ENCODE peak calls at places on chromosome 7, in seven cellular contexts. One of them, this sample, is unnamed.

GRCh38 chr7:112898432-112899290 is 108.5 kb upstream of the TMEM168 start:
- DNase-seq in mammary epithelial cell: peak; percentile 62
- DNase-seq in SK-N-SH: peak; percentile 70
- DNase-seq in DND-41: peak; percentile 53
- DNase-seq in PC-9: peak; percentile 45
- DNase-seq in PC-3: peak; percentile 78
- DNase-seq in GM23338: peak; percentile 89
- DNase-seq in this sample: peak; percentile 59

GRCh38 chr7:23654508-23654907 is 25.5 kb upstream of the FAM221A start:
- DNase-seq in GM23338: peak; percentile 81
- DNase-seq in PC-3: peak; percentile 9
- DNase-seq in SK-N-SH: peak; percentile 26
- DNase-seq in PC-9: no peak
- DNase-seq in mammary epithelial cell: no peak
- DNase-seq in DND-41: peak; percentile 12
- DNase-seq in this sample: peak; percentile 23

GRCh38 chr7:39633563-39634550 is 10.5 kb downstream of the RALA start:
- DNase-seq in GM23338: no peak
- DNase-seq in PC-9: peak; percentile 18
- DNase-seq in SK-N-SH: no peak
- DNase-seq in mammary epithelial cell: no peak
- DNase-seq in DND-41: peak; percentile 32
- DNase-seq in PC-3: no peak
- DNase-seq in this sample: no peak

GRCh38 chr7:123054357-123055133 is 59.0 kb upstream of the TAS2R16 start:
- DNase-seq in GM23338: peak; percentile 69
- DNase-seq in PC-3: peak; percentile 19
- DNase-seq in DND-41: no peak
- DNase-seq in mammary epithelial cell: peak; percentile 27
- DNase-seq in PC-9: no peak
- DNase-seq in SK-N-SH: no peak
- DNase-seq in this sample: no peak

GRCh38 chr7:55887786-55888185 is 530 bp downstream of the ZNF713 start:
- DNase-seq in PC-3: no peak
- DNase-seq in DND-41: peak; percentile 20
- DNase-seq in SK-N-SH: peak; percentile 71
- DNase-seq in PC-9: no peak
- DNase-seq in GM23338: no peak
- DNase-seq in mammary epithelial cell: no peak
- DNase-seq in this sample: peak; percentile 14

GRCh38 chr7:738723-739454 is 11.8 kb upstream of the PRKAR1B start:
- DNase-seq in mammary epithelial cell: no peak
- DNase-seq in GM23338: no peak
- DNase-seq in DND-41: no peak
- DNase-seq in PC-3: no peak
- DNase-seq in SK-N-SH: no peak
- DNase-seq in PC-9: no peak
- DNase-seq in this sample: no peak

GRCh38 chr7:123747620-123748141 is 1.1 kb downstream of the WASL start:
- DNase-seq in DND-41: peak; percentile 83
- DNase-seq in GM23338: peak; percentile 83
- DNase-seq in PC-9: peak; percentile 70
- DNase-seq in PC-3: peak; percentile 79
- DNase-seq in SK-N-SH: peak; percentile 75
- DNase-seq in mammary epithelial cell: peak; percentile 83
- DNase-seq in this sample: peak; percentile 30

GRCh38 chr7:148882668-148883232 is 1.3 kb downstream of the EZH2 start:
- DNase-seq in PC-3: peak; percentile 7
- DNase-seq in DND-41: no peak
- DNase-seq in mammary epithelial cell: peak; percentile 29
- DNase-seq in GM23338: no peak
- DNase-seq in PC-9: no peak
- DNase-seq in SK-N-SH: no peak
- DNase-seq in this sample: no peak

GRCh38 chr7:87810130-87810529 is 66.0 kb downstream of the SLC25A40 start:
- DNase-seq in PC-9: no peak
- DNase-seq in GM23338: peak; percentile 73
- DNase-seq in mammary epithelial cell: no peak
- DNase-seq in DND-41: no peak
- DNase-seq in SK-N-SH: no peak
- DNase-seq in PC-3: no peak
- DNase-seq in this sample: no peak

GRCh38 chr7:6167004-6167551 is 105.3 kb downstream of the CYTH3 start:
- DNase-seq in SK-N-SH: peak; percentile 85
- DNase-seq in PC-3: no peak
- DNase-seq in mammary epithelial cell: no peak
- DNase-seq in DND-41: no peak
- DNase-seq in GM23338: no peak
- DNase-seq in PC-9: no peak
- DNase-seq in this sample: no peak

GRCh38 chr7:118843456-118843855 is 619.0 kb downstream of the ANKRD7 start:
- DNase-seq in DND-41: no peak
- DNase-seq in PC-9: no peak
- DNase-seq in GM23338: no peak
- DNase-seq in mammary epithelial cell: no peak
- DNase-seq in PC-3: no peak
- DNase-seq in SK-N-SH: no peak
- DNase-seq in this sample: no peak

GRCh38 chr7:85156661-85157213 is 30.1 kb downstream of the SEMA3D start:
- DNase-seq in PC-9: no peak
- DNase-seq in GM23338: no peak
- DNase-seq in DND-41: no peak
- DNase-seq in SK-N-SH: no peak
- DNase-seq in mammary epithelial cell: no peak
- DNase-seq in PC-3: no peak
- DNase-seq in this sample: no peak

GRCh38 chr7:105011771-105012502 is 2.1 kb upstream of the KMT2E start:
- DNase-seq in GM23338: peak; percentile 15
- DNase-seq in DND-41: peak; percentile 37
- DNase-seq in SK-N-SH: no peak
- DNase-seq in PC-3: no peak
- DNase-seq in mammary epithelial cell: no peak
- DNase-seq in PC-9: no peak
- DNase-seq in this sample: peak; percentile 25

GRCh38 chr7:157460721-157461120 is 123.9 kb downstream of the DNAJB6 start:
- DNase-seq in GM23338: no peak
- DNase-seq in SK-N-SH: no peak
- DNase-seq in PC-9: no peak
- DNase-seq in DND-41: no peak
- DNase-seq in PC-3: no peak
- DNase-seq in mammary epithelial cell: no peak
- DNase-seq in this sample: no peak

DNA sequence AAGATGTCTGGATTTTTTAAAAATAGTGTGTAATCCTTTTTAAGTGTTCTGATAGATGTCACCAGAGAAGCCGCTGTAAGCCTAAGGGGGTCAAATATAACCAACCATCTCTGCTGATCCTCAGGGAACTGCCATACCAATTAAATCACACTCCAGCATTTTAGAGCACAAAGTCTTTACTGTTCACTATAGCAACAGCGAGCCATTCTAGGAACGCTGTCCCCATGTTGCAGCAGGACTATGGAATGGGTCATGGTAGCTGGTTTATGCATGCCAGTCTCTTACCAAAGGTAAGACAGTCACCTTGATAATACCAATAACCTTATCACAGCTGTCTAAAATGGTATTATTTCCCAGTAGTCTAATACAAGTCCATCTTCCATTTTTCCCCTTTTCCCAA is 33.5 kb downstream of the TRIM24 start:
- DNase-seq in GM23338: no peak
- DNase-seq in SK-N-SH: no peak
- DNase-seq in DND-41: no peak
- DNase-seq in PC-9: no peak
- DNase-seq in PC-3: no peak
- DNase-seq in mammary epithelial cell: no peak
- DNase-seq in this sample: no peak
- H2AFZ ChIP-seq in GM23338: no peak overlapping the region
- H2AFZ ChIP-seq in SK-N-SH: no peak overlapping the region
- H2AFZ ChIP-seq in DND-41: no peak overlapping the region
- H2AFZ ChIP-seq in PC-9: no peak overlapping the region
- H2AFZ ChIP-seq in PC-3: no peak overlapping the region
- H2AFZ ChIP-seq in mammary epithelial cell: no peak overlapping the region
- H2AFZ ChIP-seq in this sample: no peak overlapping the region

GRCh38 chr7:159030490-159031134 is 114.1 kb downstream of the VIPR2 start:
- DNase-seq in DND-41: no peak
- DNase-seq in PC-9: no peak
- DNase-seq in mammary epithelial cell: no peak
- DNase-seq in SK-N-SH: peak; percentile 97
- DNase-seq in PC-3: no peak
- DNase-seq in GM23338: peak; percentile 90
- DNase-seq in this sample: no peak
- H2AFZ ChIP-seq in DND-41: no peak overlapping the region
- H2AFZ ChIP-seq in PC-9: no peak overlapping the region
- H2AFZ ChIP-seq in mammary epithelial cell: peak overlapping the region; percentile 55
- H2AFZ ChIP-seq in SK-N-SH: no peak overlapping the region
- H2AFZ ChIP-seq in PC-3: peak overlapping the region; percentile 63
- H2AFZ ChIP-seq in GM23338: peak overlapping the region; percentile 98
- H2AFZ ChIP-seq in this sample: no peak overlapping the region

DNA sequence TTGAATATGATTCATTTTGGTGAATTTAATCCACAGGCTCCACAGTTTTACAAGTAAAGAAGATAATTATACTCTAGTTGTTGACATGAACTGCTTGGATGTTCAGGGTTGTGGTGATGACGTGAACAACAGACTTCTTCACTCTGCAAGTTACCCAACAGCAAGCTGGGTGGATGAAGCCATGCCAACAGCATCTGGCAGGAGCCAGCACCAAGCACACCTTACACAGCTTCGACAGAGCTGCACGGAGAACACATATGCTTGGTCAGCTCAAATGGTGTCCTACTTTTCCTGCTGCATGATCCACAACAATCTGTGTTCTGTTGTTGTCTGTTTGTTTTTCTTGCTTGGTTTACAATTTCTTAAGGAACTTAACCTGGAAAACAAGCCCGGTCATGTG is 9.8 kb downstream of the NOD1 start:
- DNase-seq in PC-9: no peak
- DNase-seq in mammary epithelial cell: no peak
- DNase-seq in PC-3: no peak
- DNase-seq in DND-41: no peak
- DNase-seq in GM23338: no peak
- DNase-seq in SK-N-SH: no peak
- DNase-seq in this sample: no peak
- H2AFZ ChIP-seq in PC-9: no peak overlapping the region
- H2AFZ ChIP-seq in mammary epithelial cell: peak overlapping the region; percentile 86
- H2AFZ ChIP-seq in PC-3: no peak overlapping the region
- H2AFZ ChIP-seq in DND-41: no peak overlapping the region
- H2AFZ ChIP-seq in GM23338: peak overlapping the region; percentile 58
- H2AFZ ChIP-seq in SK-N-SH: peak overlapping the region; percentile 56
- H2AFZ ChIP-seq in this sample: no peak overlapping the region

GRCh38 chr7:151204383-151205032 is 5.8 kb downstream of the H2BK1 start:
- DNase-seq in mammary epithelial cell: no peak
- DNase-seq in PC-3: no peak
- DNase-seq in GM23338: no peak
- DNase-seq in DND-41: no peak
- DNase-seq in PC-9: no peak
- DNase-seq in SK-N-SH: peak; percentile 48
- DNase-seq in this sample: no peak
- H2AFZ ChIP-seq in mammary epithelial cell: no peak overlapping the region
- H2AFZ ChIP-seq in PC-3: no peak overlapping the region
- H2AFZ ChIP-seq in GM23338: peak overlapping the region; percentile 18
- H2AFZ ChIP-seq in DND-41: no peak overlapping the region
- H2AFZ ChIP-seq in PC-9: no peak overlapping the region
- H2AFZ ChIP-seq in SK-N-SH: no peak overlapping the region
- H2AFZ ChIP-seq in this sample: no peak overlapping the region

This sample was measured in OCI-LY7.